ENCODE peak calls at places on chromosomes 5 and 9, in five cellular contexts. One of them, this sample, is unnamed.

GRCh38 chr5:157956271-157956885 is 97.4 kb upstream of the CLINT1 start:
- DNase-seq in brain microvascular endothelial cell: no peak
- DNase-seq in AG04450: no peak
- DNase-seq in epithelial cell of esophagus: peak
- DNase-seq in WERI-Rb-1: no peak
- DNase-seq in this sample: no peak

GRCh38 chr5:68711311-68712200 is 382.3 kb upstream of the SLC30A5 start:
- DNase-seq in brain microvascular endothelial cell: no peak
- DNase-seq in AG04450: no peak
- DNase-seq in epithelial cell of esophagus: no peak
- DNase-seq in WERI-Rb-1: peak
- DNase-seq in this sample: no peak

GRCh38 chr5:36230151-36230788 is 11.5 kb downstream of the NADK2 start:
- DNase-seq in brain microvascular endothelial cell: no peak
- DNase-seq in AG04450: no peak
- DNase-seq in epithelial cell of esophagus: no peak
- DNase-seq in WERI-Rb-1: no peak
- DNase-seq in this sample: no peak

GRCh38 chr5:133205649-133206048 is 153.8 kb downstream of the HSPA4 start:
- DNase-seq in brain microvascular endothelial cell: no peak
- DNase-seq in AG04450: no peak
- DNase-seq in epithelial cell of esophagus: no peak
- DNase-seq in WERI-Rb-1: no peak
- DNase-seq in this sample: no peak

GRCh38 chr9:121261107-121261460 is 6.9 kb upstream of the GSN start:
- DNase-seq in brain microvascular endothelial cell: no peak
- DNase-seq in AG04450: no peak
- DNase-seq in epithelial cell of esophagus: peak
- DNase-seq in WERI-Rb-1: peak
- DNase-seq in this sample: no peak

GRCh38 chr5:168712280-168712924 is 133.2 kb upstream of the PANK3 start:
- DNase-seq in brain microvascular endothelial cell: peak
- DNase-seq in AG04450: peak
- DNase-seq in epithelial cell of esophagus: peak
- DNase-seq in WERI-Rb-1: no peak
- DNase-seq in this sample: peak

GRCh38 chr5:75654693-75655315 is 43.6 kb downstream of the ANKDD1B start:
- DNase-seq in brain microvascular endothelial cell: no peak
- DNase-seq in AG04450: no peak
- DNase-seq in epithelial cell of esophagus: no peak
- DNase-seq in WERI-Rb-1: no peak
- DNase-seq in this sample: no peak

GRCh38 chr9:34464571-34464970 is 6.0 kb downstream of the DNAI1 start:
- DNase-seq in brain microvascular endothelial cell: no peak
- DNase-seq in AG04450: no peak
- DNase-seq in epithelial cell of esophagus: no peak
- DNase-seq in WERI-Rb-1: no peak
- DNase-seq in this sample: no peak

GRCh38 chr5:93221-93980 is 1.4 kb downstream of the PLEKHG4B start:
- DNase-seq in brain microvascular endothelial cell: no peak
- DNase-seq in AG04450: no peak
- DNase-seq in epithelial cell of esophagus: no peak
- DNase-seq in WERI-Rb-1: no peak
- DNase-seq in this sample: no peak

GRCh38 chr5:111932207-111932606 is 175.2 kb upstream of the NREP start:
- DNase-seq in brain microvascular endothelial cell: no peak
- DNase-seq in AG04450: no peak
- DNase-seq in epithelial cell of esophagus: no peak
- DNase-seq in WERI-Rb-1: no peak
- DNase-seq in this sample: no peak

GRCh38 chr9:95313010-95313498 is 4.5 kb downstream of the FANCC start:
- DNase-seq in brain microvascular endothelial cell: peak
- DNase-seq in AG04450: no peak
- DNase-seq in epithelial cell of esophagus: peak
- DNase-seq in WERI-Rb-1: peak
- DNase-seq in this sample: peak

GRCh38 chr5:91691592-91691991 is 308.5 kb upstream of the ARRDC3 start:
- DNase-seq in brain microvascular endothelial cell: no peak
- DNase-seq in AG04450: no peak
- DNase-seq in epithelial cell of esophagus: no peak
- DNase-seq in WERI-Rb-1: no peak
- DNase-seq in this sample: no peak

GRCh38 chr5:172150514-172151425 is 37.3 kb downstream of the STK10 start:
- DNase-seq in brain microvascular endothelial cell: no peak
- DNase-seq in AG04450: no peak
- DNase-seq in epithelial cell of esophagus: no peak
- DNase-seq in WERI-Rb-1: no peak
- DNase-seq in this sample: no peak

GRCh38 chr9:126756238-126756637 is 48.6 kb upstream of the ZBTB43 start:
- DNase-seq in brain microvascular endothelial cell: no peak
- DNase-seq in AG04450: no peak
- DNase-seq in epithelial cell of esophagus: no peak
- DNase-seq in WERI-Rb-1: no peak
- DNase-seq in this sample: no peak

GRCh38 chr9:85743290-85744128 is 1.8 kb upstream of the AGTPBP1 start:
- DNase-seq in brain microvascular endothelial cell: peak
- DNase-seq in AG04450: peak
- DNase-seq in epithelial cell of esophagus: peak
- DNase-seq in WERI-Rb-1: peak
- DNase-seq in this sample: peak

GRCh38 chr9:75170898-75171360 is 82.6 kb downstream of the OSTF1 start:
- DNase-seq in brain microvascular endothelial cell: peak
- DNase-seq in AG04450: no peak
- DNase-seq in epithelial cell of esophagus: peak
- DNase-seq in WERI-Rb-1: no peak
- DNase-seq in this sample: peak

GRCh38 chr9:102253099-102253498 is 514.7 kb upstream of the GRIN3A start:
- DNase-seq in brain microvascular endothelial cell: no peak
- DNase-seq in AG04450: no peak
- DNase-seq in epithelial cell of esophagus: no peak
- DNase-seq in WERI-Rb-1: no peak
- DNase-seq in this sample: no peak

GRCh38 chr5:553874-554273 is 29.6 kb upstream of the SLC9A3 start:
- DNase-seq in brain microvascular endothelial cell: no peak
- DNase-seq in AG04450: no peak
- DNase-seq in epithelial cell of esophagus: no peak
- DNase-seq in WERI-Rb-1: peak
- DNase-seq in this sample: peak

GRCh38 chr9:6567140-6567591 is 78.4 kb downstream of the GLDC start:
- DNase-seq in brain microvascular endothelial cell: peak
- DNase-seq in AG04450: peak
- DNase-seq in epithelial cell of esophagus: peak
- DNase-seq in WERI-Rb-1: no peak
- DNase-seq in this sample: peak

GRCh38 chr5:83972236-83972635 is 251.6 kb upstream of the HAPLN1 start:
- DNase-seq in brain microvascular endothelial cell: peak
- DNase-seq in AG04450: no peak
- DNase-seq in epithelial cell of esophagus: peak
- DNase-seq in WERI-Rb-1: no peak
- DNase-seq in this sample: no peak

GRCh38 chr5:139734517-139734916 is 61.1 kb upstream of the PSD2 start:
- DNase-seq in brain microvascular endothelial cell: no peak
- DNase-seq in AG04450: no peak
- DNase-seq in epithelial cell of esophagus: no peak
- DNase-seq in WERI-Rb-1: no peak
- DNase-seq in this sample: no peak

GRCh38 chr5:72523960-72524582 is 16.9 kb upstream of the ZNF366 start:
- DNase-seq in brain microvascular endothelial cell: peak
- DNase-seq in AG04450: peak
- DNase-seq in epithelial cell of esophagus: peak
- DNase-seq in WERI-Rb-1: peak
- DNase-seq in this sample: peak

GRCh38 chr9:107222020-107222522 is 61.0 kb upstream of the RAD23B start:
- DNase-seq in brain microvascular endothelial cell: peak
- DNase-seq in AG04450: no peak
- DNase-seq in epithelial cell of esophagus: peak
- DNase-seq in WERI-Rb-1: no peak
- DNase-seq in this sample: no peak

GRCh38 chr5:88746438-88746882 is 136.5 kb downstream of the MEF2C start:
- DNase-seq in brain microvascular endothelial cell: no peak
- DNase-seq in AG04450: no peak
- DNase-seq in epithelial cell of esophagus: no peak
- DNase-seq in WERI-Rb-1: no peak
- DNase-seq in this sample: no peak

GRCh38 chr5:10484774-10485141 is 43.1 kb downstream of the ROPN1L start:
- DNase-seq in brain microvascular endothelial cell: no peak
- DNase-seq in AG04450: no peak
- DNase-seq in epithelial cell of esophagus: no peak
- DNase-seq in WERI-Rb-1: no peak
- DNase-seq in this sample: no peak

GRCh38 chr9:88950341-88951141 is 40.7 kb upstream of the S1PR3 start:
- DNase-seq in brain microvascular endothelial cell: no peak
- DNase-seq in AG04450: no peak
- DNase-seq in epithelial cell of esophagus: peak
- DNase-seq in WERI-Rb-1: no peak
- DNase-seq in this sample: peak

GRCh38 chr9:109590945-109591344 is 92.8 kb upstream of the PTPN3 start:
- DNase-seq in brain microvascular endothelial cell: no peak
- DNase-seq in AG04450: no peak
- DNase-seq in epithelial cell of esophagus: peak
- DNase-seq in WERI-Rb-1: no peak
- DNase-seq in this sample: no peak

GRCh38 chr5:39433838-39434237 is 9.1 kb upstream of the DAB2 start:
- DNase-seq in brain microvascular endothelial cell: no peak
- DNase-seq in AG04450: no peak
- DNase-seq in epithelial cell of esophagus: no peak
- DNase-seq in WERI-Rb-1: no peak
- DNase-seq in this sample: no peak

GRCh38 chr9:89605181-89606048 is 603 bp downstream of the GADD45G start:
- DNase-seq in brain microvascular endothelial cell: peak
- DNase-seq in AG04450: no peak
- DNase-seq in epithelial cell of esophagus: peak
- DNase-seq in WERI-Rb-1: peak
- DNase-seq in this sample: peak

GRCh38 chr9:134571946-134572914 is 69.4 kb upstream of the COL5A1 start:
- DNase-seq in brain microvascular endothelial cell: no peak
- DNase-seq in AG04450: no peak
- DNase-seq in epithelial cell of esophagus: no peak
- DNase-seq in WERI-Rb-1: no peak
- DNase-seq in this sample: no peak

GRCh38 chr9:100219347-100219746 is 120.3 kb downstream of the INVS start:
- DNase-seq in brain microvascular endothelial cell: no peak
- DNase-seq in AG04450: no peak
- DNase-seq in epithelial cell of esophagus: no peak
- DNase-seq in WERI-Rb-1: no peak
- DNase-seq in this sample: no peak

GRCh38 chr9:100227636-100228035 is 125.1 kb downstream of the TEX10 start:
- DNase-seq in brain microvascular endothelial cell: no peak
- DNase-seq in AG04450: no peak
- DNase-seq in epithelial cell of esophagus: no peak
- DNase-seq in WERI-Rb-1: no peak
- DNase-seq in this sample: no peak

GRCh38 chr9:100221538-100221937 is 122.5 kb downstream of the INVS start:
- DNase-seq in brain microvascular endothelial cell: no peak
- DNase-seq in AG04450: no peak
- DNase-seq in epithelial cell of esophagus: no peak
- DNase-seq in WERI-Rb-1: no peak
- DNase-seq in this sample: no peak

GRCh38 chr9:100220936-100221335 is 121.9 kb downstream of the INVS start:
- DNase-seq in brain microvascular endothelial cell: no peak
- DNase-seq in AG04450: no peak
- DNase-seq in epithelial cell of esophagus: no peak
- DNase-seq in WERI-Rb-1: no peak
- DNase-seq in this sample: no peak

DNA sequence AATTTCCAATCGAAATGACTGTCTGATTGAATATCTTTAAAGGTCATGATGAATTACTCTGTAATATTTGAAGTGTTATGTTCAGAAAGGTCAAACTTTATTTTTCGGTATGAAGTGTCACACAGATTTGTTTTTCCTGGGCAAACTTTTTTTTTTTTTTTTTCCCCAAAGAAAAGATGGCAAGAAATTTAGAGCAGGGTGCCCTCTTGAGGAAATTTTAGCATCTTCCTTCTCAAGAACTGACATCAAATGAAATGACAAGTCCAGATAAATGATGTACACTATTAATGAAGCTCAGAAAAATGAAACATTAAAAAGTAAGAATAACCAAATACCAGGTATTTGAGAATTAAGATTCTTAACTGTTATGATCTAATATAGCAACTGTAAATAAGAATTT is 123.6 kb downstream of the INVS start:
- DNase-seq in brain microvascular endothelial cell: no peak
- DNase-seq in AG04450: no peak
- DNase-seq in epithelial cell of esophagus: peak
- DNase-seq in WERI-Rb-1: no peak
- DNase-seq in this sample: peak
- TF ChIP-seq CTCF in brain microvascular endothelial cell: peak
- TF ChIP-seq CTCF in AG04450: peak
- TF ChIP-seq CTCF in epithelial cell of esophagus: peak
- TF ChIP-seq CTCF in WERI-Rb-1: peak
- TF ChIP-seq CTCF in this sample: peak

GRCh38 chr5:32851774-32852173 is 140.7 kb downstream of the NPR3 start:
- DNase-seq in brain microvascular endothelial cell: no peak
- DNase-seq in AG04450: no peak
- DNase-seq in epithelial cell of esophagus: peak
- DNase-seq in WERI-Rb-1: no peak
- DNase-seq in this sample: no peak

GRCh38 chr5:32854473-32854872 is 143.4 kb downstream of the NPR3 start:
- DNase-seq in brain microvascular endothelial cell: no peak
- DNase-seq in AG04450: no peak
- DNase-seq in epithelial cell of esophagus: no peak
- DNase-seq in WERI-Rb-1: no peak
- DNase-seq in this sample: no peak

GRCh38 chr5:32848681-32849080 is 137.6 kb downstream of the NPR3 start:
- DNase-seq in brain microvascular endothelial cell: no peak
- DNase-seq in AG04450: peak
- DNase-seq in epithelial cell of esophagus: no peak
- DNase-seq in WERI-Rb-1: no peak
- DNase-seq in this sample: no peak

GRCh38 chr5:32850792-32851191 is 139.7 kb downstream of the NPR3 start:
- DNase-seq in brain microvascular endothelial cell: no peak
- DNase-seq in AG04450: no peak
- DNase-seq in epithelial cell of esophagus: no peak
- DNase-seq in WERI-Rb-1: no peak
- DNase-seq in this sample: no peak

GRCh38 chr5:32852535-32852934 is 141.4 kb downstream of the NPR3 start:
- DNase-seq in brain microvascular endothelial cell: peak
- DNase-seq in AG04450: peak
- DNase-seq in epithelial cell of esophagus: peak
- DNase-seq in WERI-Rb-1: no peak
- DNase-seq in this sample: peak
- TF ChIP-seq CTCF in brain microvascular endothelial cell: peak
- TF ChIP-seq CTCF in AG04450: peak
- TF ChIP-seq CTCF in epithelial cell of esophagus: no peak
- TF ChIP-seq CTCF in WERI-Rb-1: no peak
- TF ChIP-seq CTCF in this sample: no peak

GRCh38 chr9:68999393-69000105 is 14.4 kb downstream of the PRKACG start:
- DNase-seq in brain microvascular endothelial cell: peak
- DNase-seq in AG04450: peak
- DNase-seq in epithelial cell of esophagus: peak
- DNase-seq in WERI-Rb-1: peak
- DNase-seq in this sample: peak
- TF ChIP-seq CTCF in brain microvascular endothelial cell: peak
- TF ChIP-seq CTCF in AG04450: peak
- TF ChIP-seq CTCF in epithelial cell of esophagus: peak
- TF ChIP-seq CTCF in WERI-Rb-1: peak
- TF ChIP-seq CTCF in this sample: peak

GRCh38 chr5:113321266-113321665 is 113.5 kb downstream of the TSSK1B start:
- DNase-seq in brain microvascular endothelial cell: no peak
- DNase-seq in AG04450: no peak
- DNase-seq in epithelial cell of esophagus: no peak
- DNase-seq in WERI-Rb-1: no peak
- DNase-seq in this sample: no peak
- TF ChIP-seq CTCF in brain microvascular endothelial cell: no peak
- TF ChIP-seq CTCF in AG04450: no peak
- TF ChIP-seq CTCF in epithelial cell of esophagus: no peak
- TF ChIP-seq CTCF in WERI-Rb-1: no peak
- TF ChIP-seq CTCF in this sample: no peak

This sample was measured in MCF 10A.